ENCODE peak calls at places on chromosomes 13 and 19, in ten cellular contexts. V, U, Q, M, P, S, Y, H, A and T are unnamed samples.

GRCh38 chr13:31922724-31923123 is 108.8 kb upstream of the FRY start:
- DNase-seq in A (no peak), M (no peak), H (no peak), Q (no peak), V (no peak), P (no peak), Y (no peak), S (no peak), U (no peak), T (no peak)

GRCh38 chr13:54574791-54575190 is 1546.2 kb downstream of the OLFM4 start:
- DNase-seq in A (no peak), Q (no peak), S (no peak), Y (no peak), U (no peak), H (no peak), M (no peak), P (no peak), V (no peak), T (no peak)

GRCh38 chr19:2288743-2289713 is 7.1 kb upstream of the PEAK3 start:
- DNase-seq in S (no peak), H (no peak), V (peak), A (no peak), M (no peak), Y (no peak), Q (no peak), P (peak), U (no peak), T (no peak)

GRCh38 chr19:44576843-44577565 is 36.4 kb upstream of the IGSF23 start:
- DNase-seq in S (peak), Y (no peak), H (peak), V (peak), P (peak), Q (peak), U (peak), A (peak), M (peak), T (peak)

GRCh38 chr19:32879741-32880140 is 10.2 kb upstream of the SLC7A9 start:
- DNase-seq in U (no peak), A (no peak), Y (no peak), P (no peak), M (no peak), H (no peak), V (no peak), Q (no peak), S (no peak), T (no peak)

GRCh38 chr13:58085819-58086218 is 454.3 kb downstream of the PCDH17 start:
- DNase-seq in V (peak), A (peak), Q (no peak), P (no peak), S (no peak), Y (no peak), H (peak), U (no peak), M (no peak), T (no peak)

GRCh38 chr19:53908106-53908932 is 759 bp upstream of the CACNG7 start:
- DNase-seq in P (peak), Q (peak), S (peak), H (peak), M (no peak), V (peak), Y (no peak), U (peak), A (peak), T (peak)

GRCh38 chr19:42412661-42413076 is 14.5 kb downstream of the LIPE start:
- DNase-seq in M (no peak), H (no peak), V (no peak), A (no peak), P (no peak), U (no peak), Y (no peak), Q (no peak), S (no peak), T (no peak)

GRCh38 chr13:49820591-49821215 is 28.2 kb upstream of the KPNA3 start:
- DNase-seq in Y (no peak), S (no peak), P (no peak), U (no peak), H (no peak), M (no peak), A (no peak), V (no peak), Q (no peak), T (no peak)

GRCh38 chr13:37138169-37138568 is 32.7 kb upstream of the CSNK1A1L start:
- DNase-seq in V (no peak), H (no peak), U (peak), A (no peak), Y (no peak), M (peak), Q (peak), S (peak), P (peak), T (peak)

GRCh38 chr19:10544242-10544752 is 593 bp downstream of the ATG4D start:
- DNase-seq in Q (no peak), H (peak), P (peak), V (peak), Y (no peak), U (peak), M (no peak), S (no peak), A (peak), T (no peak)

GRCh38 chr13:72960541-72960940 is 98.3 kb upstream of the KLF5 start:
- DNase-seq in M (no peak), Y (no peak), Q (no peak), A (no peak), P (peak), H (no peak), U (no peak), V (no peak), S (no peak), T (no peak)

GRCh38 chr19:29771708-29772415 is 39.9 kb upstream of the CCNE1 start:
- DNase-seq in Q (peak), V (peak), P (peak), Y (peak), H (peak), M (peak), S (peak), U (peak), A (peak), T (peak)

GRCh38 chr19:41795031-41795461 is 1.3 kb upstream of the CEACAM3 start:
- DNase-seq in Q (peak), V (peak), A (peak), S (peak), Y (no peak), H (peak), M (peak), P (peak), U (peak), T (peak)

GRCh38 chr19:11617207-11618062 is 20.2 kb downstream of the ZNF627 start:
- DNase-seq in H (no peak), V (no peak), S (no peak), U (no peak), Q (no peak), Y (no peak), A (no peak), P (no peak), M (peak), T (no peak)

GRCh38 chr13:19573072-19573716 is 11.9 kb upstream of the TPTE2 start:
- DNase-seq in M (no peak), Q (no peak), S (no peak), H (peak), U (no peak), P (no peak), V (no peak), A (no peak), Y (no peak), T (no peak)